ENCODE peak calls at places on chromosomes 2 and 18, in ten cellular contexts. One of them, this sample, is unnamed.

GRCh38 chr2:154375625-154376020 is 322.9 kb upstream of the KCNJ3 start:
- DNase-seq in esophagus squamous epithelium: no peak
- DNase-seq in tibial artery: no peak
- DNase-seq in psoas muscle: no peak
- DNase-seq in cardiac muscle cell: peak; percentile 51
- DNase-seq in mucosa of descending colon: no peak
- DNase-seq in mammary epithelial cell: peak; percentile 28
- DNase-seq in MG63: no peak
- DNase-seq in neural progenitor cell: peak; percentile 70
- DNase-seq in sigmoid colon: no peak
- DNase-seq in this sample: no peak

GRCh38 chr2:231383701-231384435 is 11.6 kb upstream of the B3GNT7 start:
- DNase-seq in esophagus squamous epithelium: no peak
- DNase-seq in mammary epithelial cell: no peak
- DNase-seq in tibial artery: no peak
- DNase-seq in MG63: no peak
- DNase-seq in sigmoid colon: no peak
- DNase-seq in psoas muscle: no peak
- DNase-seq in cardiac muscle cell: no peak
- DNase-seq in mucosa of descending colon: peak; percentile 69
- DNase-seq in neural progenitor cell: no peak
- DNase-seq in this sample: no peak

GRCh38 chr18:9824474-9824832 is 61.3 kb upstream of the TXNDC2 start:
- DNase-seq in neural progenitor cell: no peak
- DNase-seq in mucosa of descending colon: no peak
- DNase-seq in sigmoid colon: peak; percentile 79
- DNase-seq in esophagus squamous epithelium: no peak
- DNase-seq in tibial artery: peak; percentile 86
- DNase-seq in cardiac muscle cell: peak; percentile 87
- DNase-seq in psoas muscle: no peak
- DNase-seq in mammary epithelial cell: no peak
- DNase-seq in MG63: peak; percentile 72
- DNase-seq in this sample: no peak

GRCh38 chr18:11405804-11406203 is 203.6 kb upstream of the SLC35G4 start:
- DNase-seq in MG63: no peak
- DNase-seq in mucosa of descending colon: no peak
- DNase-seq in cardiac muscle cell: no peak
- DNase-seq in mammary epithelial cell: no peak
- DNase-seq in psoas muscle: no peak
- DNase-seq in sigmoid colon: no peak
- DNase-seq in tibial artery: no peak
- DNase-seq in esophagus squamous epithelium: no peak
- DNase-seq in neural progenitor cell: no peak
- DNase-seq in this sample: no peak

GRCh38 chr18:10195529-10195928 is 258.9 kb upstream of the APCDD1 start:
- DNase-seq in esophagus squamous epithelium: no peak
- DNase-seq in neural progenitor cell: no peak
- DNase-seq in mucosa of descending colon: no peak
- DNase-seq in sigmoid colon: no peak
- DNase-seq in psoas muscle: no peak
- DNase-seq in cardiac muscle cell: no peak
- DNase-seq in mammary epithelial cell: no peak
- DNase-seq in tibial artery: no peak
- DNase-seq in MG63: no peak
- DNase-seq in this sample: no peak

GRCh38 chr2:27494944-27495554 is at the start of gene FNDC4:
- DNase-seq in neural progenitor cell: peak; percentile 83
- DNase-seq in mammary epithelial cell: no peak
- DNase-seq in sigmoid colon: peak; percentile 64
- DNase-seq in MG63: peak; percentile 36
- DNase-seq in tibial artery: no peak
- DNase-seq in psoas muscle: peak; percentile 43
- DNase-seq in cardiac muscle cell: peak; percentile 17
- DNase-seq in esophagus squamous epithelium: no peak
- DNase-seq in mucosa of descending colon: peak; percentile 41
- DNase-seq in this sample: peak; percentile 68

GRCh38 chr2:70672990-70673647 is 94.9 kb downstream of the ADD2 start:
- DNase-seq in psoas muscle: no peak
- DNase-seq in cardiac muscle cell: no peak
- DNase-seq in tibial artery: no peak
- DNase-seq in MG63: no peak
- DNase-seq in sigmoid colon: peak; percentile 6
- DNase-seq in mammary epithelial cell: no peak
- DNase-seq in neural progenitor cell: peak; percentile 20
- DNase-seq in mucosa of descending colon: no peak
- DNase-seq in esophagus squamous epithelium: no peak
- DNase-seq in this sample: no peak

GRCh38 chr2:100733344-100734187 is 86.4 kb upstream of the NPAS2 start:
- DNase-seq in neural progenitor cell: peak; percentile 59
- DNase-seq in sigmoid colon: no peak
- DNase-seq in MG63: peak; percentile 51
- DNase-seq in mammary epithelial cell: peak; percentile 68
- DNase-seq in esophagus squamous epithelium: no peak
- DNase-seq in cardiac muscle cell: peak; percentile 97
- DNase-seq in mucosa of descending colon: no peak
- DNase-seq in psoas muscle: peak; percentile 74
- DNase-seq in tibial artery: no peak
- DNase-seq in this sample: peak; percentile 58

GRCh38 chr2:788227-789032 is 111.2 kb upstream of the TMEM18 start:
- DNase-seq in cardiac muscle cell: no peak
- DNase-seq in neural progenitor cell: no peak
- DNase-seq in tibial artery: no peak
- DNase-seq in esophagus squamous epithelium: no peak
- DNase-seq in MG63: no peak
- DNase-seq in sigmoid colon: no peak
- DNase-seq in mammary epithelial cell: no peak
- DNase-seq in psoas muscle: no peak
- DNase-seq in mucosa of descending colon: no peak
- DNase-seq in this sample: no peak

GRCh38 chr2:793236-793635 is 116.0 kb upstream of the TMEM18 start:
- DNase-seq in cardiac muscle cell: no peak
- DNase-seq in neural progenitor cell: no peak
- DNase-seq in sigmoid colon: no peak
- DNase-seq in psoas muscle: no peak
- DNase-seq in MG63: no peak
- DNase-seq in mammary epithelial cell: no peak
- DNase-seq in tibial artery: no peak
- DNase-seq in mucosa of descending colon: no peak
- DNase-seq in esophagus squamous epithelium: no peak
- DNase-seq in this sample: no peak

GRCh38 chr2:790081-790480 is 112.9 kb upstream of the TMEM18 start:
- DNase-seq in neural progenitor cell: no peak
- DNase-seq in cardiac muscle cell: no peak
- DNase-seq in esophagus squamous epithelium: no peak
- DNase-seq in psoas muscle: no peak
- DNase-seq in mucosa of descending colon: no peak
- DNase-seq in mammary epithelial cell: no peak
- DNase-seq in MG63: no peak
- DNase-seq in tibial artery: no peak
- DNase-seq in sigmoid colon: no peak
- DNase-seq in this sample: no peak

GRCh38 chr2:792687-793086 is 115.5 kb upstream of the TMEM18 start:
- DNase-seq in neural progenitor cell: no peak
- DNase-seq in MG63: no peak
- DNase-seq in cardiac muscle cell: no peak
- DNase-seq in esophagus squamous epithelium: no peak
- DNase-seq in mammary epithelial cell: no peak
- DNase-seq in tibial artery: no peak
- DNase-seq in sigmoid colon: no peak
- DNase-seq in mucosa of descending colon: no peak
- DNase-seq in psoas muscle: no peak
- DNase-seq in this sample: no peak

DNA sequence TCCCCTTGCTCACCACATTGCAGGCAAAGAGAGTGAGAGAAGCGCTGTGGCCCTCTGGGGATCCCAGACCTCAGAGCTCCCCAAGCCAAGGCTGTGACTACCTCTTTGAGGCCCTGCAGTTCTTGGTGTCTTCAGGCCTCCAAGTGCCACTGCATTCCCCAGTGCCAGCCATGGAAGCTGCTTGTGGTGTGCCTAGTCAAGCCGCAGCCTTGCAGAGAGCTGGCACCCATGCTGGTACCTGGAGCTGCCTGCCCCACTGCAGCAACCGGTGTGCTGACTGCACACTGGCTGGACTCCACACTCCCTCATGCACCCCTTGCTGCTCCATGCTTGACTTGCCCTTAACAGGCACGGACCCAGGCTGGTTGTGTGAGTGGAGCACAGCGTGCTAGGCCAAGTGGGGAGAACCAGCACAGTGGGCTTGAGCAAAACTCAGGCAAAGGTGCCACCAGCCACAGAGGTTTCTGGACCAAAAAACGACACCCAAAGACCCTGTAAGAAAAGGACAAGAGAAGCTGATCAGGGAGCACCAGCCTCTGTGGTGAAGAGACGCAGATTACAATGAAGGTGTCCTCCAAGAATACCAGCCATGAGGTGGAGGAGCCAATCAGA is 113.5 kb upstream of the TMEM18 start:
- DNase-seq in cardiac muscle cell: no peak
- DNase-seq in MG63: no peak
- DNase-seq in sigmoid colon: no peak
- DNase-seq in mammary epithelial cell: no peak
- DNase-seq in esophagus squamous epithelium: no peak
- DNase-seq in tibial artery: no peak
- DNase-seq in neural progenitor cell: no peak
- DNase-seq in mucosa of descending colon: no peak
- DNase-seq in psoas muscle: no peak
- DNase-seq in this sample: no peak
- H3K9me3 ChIP-seq in cardiac muscle cell: no peaks in the 10 kb centered on the region
- H3K9me3 ChIP-seq in MG63: no peaks in the 10 kb centered on the region
- H3K9me3 ChIP-seq in sigmoid colon: no peaks in the 10 kb centered on the region
- H3K9me3 ChIP-seq in mammary epithelial cell: peaks cover 18% of the 10 kb centered on the region
- H3K9me3 ChIP-seq in esophagus squamous epithelium: no peaks in the 10 kb centered on the region
- H3K9me3 ChIP-seq in tibial artery: no peaks in the 10 kb centered on the region
- H3K9me3 ChIP-seq in neural progenitor cell: no peaks in the 10 kb centered on the region
- H3K9me3 ChIP-seq in mucosa of descending colon: no peaks in the 10 kb centered on the region
- H3K9me3 ChIP-seq in psoas muscle: no peaks in the 10 kb centered on the region
- H3K9me3 ChIP-seq in this sample: no peaks in the 10 kb centered on the region

GRCh38 chr2:222296911-222297599 is 1.7 kb downstream of the PAX3 start:
- DNase-seq in psoas muscle: peak; percentile 19
- DNase-seq in MG63: peak; percentile 47
- DNase-seq in cardiac muscle cell: no peak
- DNase-seq in mucosa of descending colon: no peak
- DNase-seq in sigmoid colon: no peak
- DNase-seq in tibial artery: no peak
- DNase-seq in mammary epithelial cell: no peak
- DNase-seq in esophagus squamous epithelium: no peak
- DNase-seq in neural progenitor cell: peak; percentile 52
- DNase-seq in this sample: no peak
- H3K9me3 ChIP-seq in psoas muscle: no peaks in the 10 kb centered on the region
- H3K9me3 ChIP-seq in MG63: no peaks in the 10 kb centered on the region
- H3K9me3 ChIP-seq in cardiac muscle cell: no peaks in the 10 kb centered on the region
- H3K9me3 ChIP-seq in mucosa of descending colon: no peaks in the 10 kb centered on the region
- H3K9me3 ChIP-seq in sigmoid colon: no peaks in the 10 kb centered on the region
- H3K9me3 ChIP-seq in tibial artery: no peaks in the 10 kb centered on the region
- H3K9me3 ChIP-seq in mammary epithelial cell: no peaks in the 10 kb centered on the region
- H3K9me3 ChIP-seq in esophagus squamous epithelium: no peaks in the 10 kb centered on the region
- H3K9me3 ChIP-seq in neural progenitor cell: no peaks in the 10 kb centered on the region
- H3K9me3 ChIP-seq in this sample: no peaks in the 10 kb centered on the region

GRCh38 chr18:62876106-62876505 is 160.8 kb downstream of the PHLPP1 start:
- DNase-seq in MG63: no peak
- DNase-seq in neural progenitor cell: no peak
- DNase-seq in sigmoid colon: no peak
- DNase-seq in tibial artery: no peak
- DNase-seq in psoas muscle: no peak
- DNase-seq in mucosa of descending colon: no peak
- DNase-seq in esophagus squamous epithelium: no peak
- DNase-seq in cardiac muscle cell: no peak
- DNase-seq in mammary epithelial cell: no peak
- DNase-seq in this sample: no peak
- H3K9me3 ChIP-seq in MG63: no peaks in the 10 kb centered on the region
- H3K9me3 ChIP-seq in neural progenitor cell: no peaks in the 10 kb centered on the region
- H3K9me3 ChIP-seq in sigmoid colon: no peaks in the 10 kb centered on the region
- H3K9me3 ChIP-seq in tibial artery: no peaks in the 10 kb centered on the region
- H3K9me3 ChIP-seq in psoas muscle: no peaks in the 10 kb centered on the region
- H3K9me3 ChIP-seq in mucosa of descending colon: no peaks in the 10 kb centered on the region
- H3K9me3 ChIP-seq in esophagus squamous epithelium: no peaks in the 10 kb centered on the region
- H3K9me3 ChIP-seq in cardiac muscle cell: no peaks in the 10 kb centered on the region
- H3K9me3 ChIP-seq in mammary epithelial cell: no peaks in the 10 kb centered on the region
- H3K9me3 ChIP-seq in this sample: no peaks in the 10 kb centered on the region

GRCh38 chr2:74569686-74570085 is 15.2 kb downstream of the DOK1 start:
- DNase-seq in mucosa of descending colon: no peak
- DNase-seq in esophagus squamous epithelium: no peak
- DNase-seq in tibial artery: no peak
- DNase-seq in neural progenitor cell: no peak
- DNase-seq in psoas muscle: no peak
- DNase-seq in cardiac muscle cell: no peak
- DNase-seq in MG63: no peak
- DNase-seq in sigmoid colon: no peak
- DNase-seq in mammary epithelial cell: no peak
- DNase-seq in this sample: no peak

GRCh38 chr2:74571058-74571457 is 16.5 kb downstream of the DOK1 start:
- DNase-seq in cardiac muscle cell: no peak
- DNase-seq in psoas muscle: no peak
- DNase-seq in esophagus squamous epithelium: no peak
- DNase-seq in mucosa of descending colon: no peak
- DNase-seq in neural progenitor cell: no peak
- DNase-seq in tibial artery: no peak
- DNase-seq in MG63: no peak
- DNase-seq in mammary epithelial cell: no peak
- DNase-seq in sigmoid colon: no peak
- DNase-seq in this sample: no peak

GRCh38 chr2:74575320-74575719 is 20.8 kb downstream of the DOK1 start:
- DNase-seq in cardiac muscle cell: no peak
- DNase-seq in esophagus squamous epithelium: no peak
- DNase-seq in MG63: peak; percentile 47
- DNase-seq in sigmoid colon: no peak
- DNase-seq in neural progenitor cell: no peak
- DNase-seq in mucosa of descending colon: no peak
- DNase-seq in psoas muscle: no peak
- DNase-seq in tibial artery: no peak
- DNase-seq in mammary epithelial cell: no peak
- DNase-seq in this sample: no peak

GRCh38 chr2:74573747-74574562 is 19.4 kb downstream of the DOK1 start:
- DNase-seq in tibial artery: no peak
- DNase-seq in cardiac muscle cell: peak; percentile 69
- DNase-seq in MG63: peak; percentile 62
- DNase-seq in mucosa of descending colon: no peak
- DNase-seq in psoas muscle: no peak
- DNase-seq in neural progenitor cell: no peak
- DNase-seq in sigmoid colon: no peak
- DNase-seq in esophagus squamous epithelium: no peak
- DNase-seq in mammary epithelial cell: no peak
- DNase-seq in this sample: no peak

DNA sequence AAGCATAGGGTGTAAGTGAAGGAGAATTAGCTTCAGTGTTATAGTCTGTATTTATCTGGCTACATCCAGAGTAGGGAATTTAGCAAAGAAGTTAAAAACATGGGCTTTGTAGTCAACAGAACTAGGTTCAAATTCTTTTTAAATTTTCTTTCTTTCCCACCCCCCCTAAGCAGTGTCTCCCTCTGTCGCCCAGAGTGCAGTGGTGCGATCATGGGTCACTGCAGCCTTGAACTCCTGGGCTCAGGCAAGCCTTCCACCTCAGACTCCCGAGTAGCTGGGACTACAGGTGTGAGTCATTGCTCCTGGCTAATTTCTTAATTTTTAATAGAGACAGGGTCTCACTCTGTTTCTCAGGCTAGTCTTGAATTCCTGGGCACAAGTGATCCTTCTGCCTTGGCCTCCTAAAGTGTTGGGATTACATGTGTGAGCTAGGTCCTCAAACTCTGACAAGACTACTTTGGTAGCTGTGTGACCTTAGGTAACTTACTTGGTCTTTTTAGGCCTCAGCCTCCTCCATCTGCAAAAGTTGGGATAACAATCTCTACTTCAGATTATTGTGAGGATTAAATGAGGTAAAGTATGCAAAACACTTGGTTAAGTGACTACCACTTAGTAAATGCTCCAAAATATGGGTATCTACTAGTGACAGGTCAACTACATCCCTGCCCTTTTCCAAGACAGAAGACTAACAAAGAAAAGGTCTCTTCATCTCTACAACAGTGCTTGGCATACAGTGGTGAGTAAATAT is 17.8 kb downstream of the DOK1 start:
- DNase-seq in mammary epithelial cell: no peak
- DNase-seq in mucosa of descending colon: no peak
- DNase-seq in cardiac muscle cell: no peak
- DNase-seq in esophagus squamous epithelium: no peak
- DNase-seq in neural progenitor cell: no peak
- DNase-seq in psoas muscle: no peak
- DNase-seq in sigmoid colon: no peak
- DNase-seq in tibial artery: no peak
- DNase-seq in MG63: no peak
- DNase-seq in this sample: no peak
- H3K9me3 ChIP-seq in mammary epithelial cell: no peaks in the 10 kb centered on the region
- H3K9me3 ChIP-seq in mucosa of descending colon: no peaks in the 10 kb centered on the region
- H3K9me3 ChIP-seq in cardiac muscle cell: no peaks in the 10 kb centered on the region
- H3K9me3 ChIP-seq in esophagus squamous epithelium: no peaks in the 10 kb centered on the region
- H3K9me3 ChIP-seq in neural progenitor cell: no peaks in the 10 kb centered on the region
- H3K9me3 ChIP-seq in psoas muscle: no peaks in the 10 kb centered on the region
- H3K9me3 ChIP-seq in sigmoid colon: no peaks in the 10 kb centered on the region
- H3K9me3 ChIP-seq in tibial artery: no peaks in the 10 kb centered on the region
- H3K9me3 ChIP-seq in MG63: no peaks in the 10 kb centered on the region
- H3K9me3 ChIP-seq in this sample: no peaks in the 10 kb centered on the region